ENCODE peak calls at places on chromosomes 11 and 22, in eight cellular contexts. P is MM.1S, J is neural progenitor cell, G is HCT116, Q is GM23338, L is PC-3, T is OCI-LY7, R is GM23248. U is an unnamed sample.

GRCh38 chr11:131385763-131386394 is 15.5 kb downstream of the NTM start:
- DNase-seq in G (no peak), J (no peak), R (no peak), L (no peak), Q (no peak), T (no peak), P (no peak), U (peak; percentile 22)

GRCh38 chr11:20013346-20014066 is 146.8 kb downstream of the DBX1 start:
- DNase-seq in R (no peak), J (no peak), T (no peak), P (no peak), G (no peak), L (peak; percentile 87), Q (no peak), U (peak; percentile 71)

GRCh38 chr11:68271781-68272608 is at the start of gene C11orf24:
- DNase-seq in G (peak; percentile 79), J (peak; percentile 98), R (peak; percentile 97), T (peak; percentile 98), P (peak; percentile 98), L (peak; percentile 98), Q (peak; percentile 97), U (peak; percentile 99)

GRCh38 chr22:20008221-20008995 is 8.2 kb downstream of the ARVCF start:
- DNase-seq in L (no peak), Q (no peak), P (no peak), R (peak; percentile 18), J (no peak), T (no peak), G (no peak), U (no peak)

GRCh38 chr22:47355776-47356432 is 593.5 kb downstream of the TBC1D22A start:
- DNase-seq in T (no peak), G (no peak), R (no peak), L (no peak), Q (no peak), P (no peak), J (no peak), U (no peak)

GRCh38 chr11:82864268-82864667 is 36.0 kb downstream of the PRCP start:
- DNase-seq in L (peak; percentile 82), R (peak; percentile 68), J (peak; percentile 67), P (peak; percentile 80), T (peak; percentile 50), G (peak; percentile 32), Q (peak; percentile 72), U (peak; percentile 69)

GRCh38 chr11:121559812-121560211 is 107.0 kb upstream of the SORL1-AS1 start:
- DNase-seq in J (no peak), R (no peak), G (no peak), Q (no peak), P (no peak), T (no peak), L (no peak), U (no peak)

GRCh38 chr11:17352925-17353227 is 1.3 kb downstream of the NCR3LG1 start:
- DNase-seq in P (peak; percentile 22), L (peak; percentile 43), R (peak; percentile 64), Q (peak; percentile 43), T (peak; percentile 65), J (peak; percentile 42), G (no peak), U (peak; percentile 63)

GRCh38 chr11:90542092-90542491 is 319.2 kb upstream of the CHORDC1 start:
- DNase-seq in R (no peak), T (no peak), G (no peak), J (no peak), L (peak; percentile 12), Q (no peak), P (no peak), U (no peak)

GRCh38 chr22:27494821-27495220 is 306.7 kb downstream of the MN1 start:
- DNase-seq in Q (peak; percentile 32), T (no peak), J (peak; percentile 92), P (no peak), G (no peak), R (no peak), L (no peak), U (no peak)
- TF ChIP-seq EZH2phosphoT487 in Q (no peak), T (no peak), J (no peak), P (no peak), G (no peak), R (no peak), L (no peak), U (no peak)

GRCh38 chr11:2987881-2988280 is 4.2 kb downstream of the NAP1L4 start:
- DNase-seq in P (peak; percentile 16), R (peak; percentile 29), J (no peak), T (no peak), G (no peak), L (no peak), Q (no peak), U (no peak)
- TF ChIP-seq EZH2phosphoT487 in P (no peak), R (no peak), J (no peak), T (no peak), G (no peak), L (no peak), Q (no peak), U (no peak)

DNA sequence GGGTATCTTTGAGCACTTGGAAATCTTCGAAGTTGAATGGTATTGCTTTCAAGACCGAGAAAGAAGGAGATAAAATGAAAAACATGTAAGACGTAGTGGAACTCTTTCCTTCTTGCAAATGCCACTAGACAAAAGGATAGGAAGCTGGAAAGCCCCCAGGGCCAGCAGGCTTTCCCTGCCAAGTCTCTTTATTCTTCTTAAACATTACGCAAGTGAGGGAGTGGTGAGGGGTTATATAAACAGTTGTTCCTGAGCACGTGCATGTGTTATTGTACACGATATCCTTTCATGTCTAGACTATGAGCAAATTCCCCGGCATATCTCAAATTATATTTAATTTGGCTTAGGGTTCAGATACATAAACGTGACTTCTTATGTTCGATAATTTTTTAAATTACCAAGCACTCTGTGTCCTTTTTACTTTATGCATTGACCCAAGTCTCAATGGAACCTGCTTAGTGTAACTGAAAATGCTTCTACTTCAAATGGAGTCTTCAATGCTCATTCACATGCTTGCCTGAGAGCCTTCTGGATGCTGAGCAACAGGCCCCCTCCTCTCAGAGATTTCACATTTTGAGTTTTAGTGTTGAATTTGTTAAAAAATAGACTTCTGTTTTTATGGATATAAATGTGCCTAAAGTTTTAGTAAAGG is 59.0 kb downstream of the PPP2R1B start:
- DNase-seq in T (no peak), R (peak; percentile 32), G (no peak), Q (no peak), J (no peak), L (peak; percentile 26), P (no peak), U (peak; percentile 62)
- TF ChIP-seq EZH2phosphoT487 in T (no peak), R (no peak), G (no peak), Q (no peak), J (no peak), L (no peak), P (no peak), U (no peak)

GRCh38 chr11:74720596-74721478 is 10.4 kb downstream of the CHRDL2 start:
- DNase-seq in Q (peak; percentile 15), J (no peak), P (no peak), T (no peak), R (no peak), G (no peak), L (no peak), U (peak; percentile 33)
- TF ChIP-seq EZH2phosphoT487 in Q (no peak), J (no peak), P (no peak), T (no peak), R (no peak), G (no peak), L (no peak), U (no peak)

DNA sequence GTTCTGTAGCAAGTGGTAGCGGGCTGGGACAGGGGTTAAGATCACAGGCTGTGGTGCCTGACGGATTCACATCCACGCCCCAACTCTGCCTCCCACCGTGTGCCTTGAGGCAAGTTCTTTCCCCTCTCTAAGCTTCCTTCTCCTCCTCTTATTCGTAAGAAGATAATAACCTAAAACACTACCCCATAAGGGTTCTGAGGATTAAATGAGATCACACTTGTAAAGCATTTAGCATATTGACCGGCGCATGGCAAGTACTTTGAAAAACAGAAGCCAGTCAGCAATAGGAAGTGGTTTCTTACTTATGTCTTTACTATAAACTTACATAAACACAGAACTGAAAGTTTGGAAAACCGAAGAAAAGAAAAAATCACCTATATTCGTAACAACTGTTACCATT is 15.5 kb upstream of the LMO2 start:
- DNase-seq in T (no peak), P (no peak), Q (no peak), G (no peak), R (no peak), L (no peak), J (no peak), U (no peak)
- TF ChIP-seq EZH2phosphoT487 in T (no peak), P (no peak), Q (no peak), G (no peak), R (no peak), L (no peak), J (no peak), U (no peak)

GRCh38 chr11:95283146-95283545 is 52.1 kb upstream of the SESN3 start:
- DNase-seq in P (no peak), L (no peak), G (no peak), Q (no peak), T (no peak), J (no peak), R (no peak), U (no peak)

GRCh38 chr11:95283653-95284052 is 52.7 kb upstream of the SESN3 start:
- DNase-seq in T (no peak), Q (no peak), P (no peak), G (no peak), R (peak; percentile 78), L (no peak), J (no peak), U (peak; percentile 48)

GRCh38 chr11:95284057-95285052 is 53.4 kb upstream of the SESN3 start:
- DNase-seq in Q (no peak), G (no peak), R (peak; percentile 64), T (no peak), L (peak; percentile 16), J (no peak), P (no peak), U (no peak)

GRCh38 chr11:95279921-95280861 is 49.2 kb upstream of the SESN3 start:
- DNase-seq in T (peak; percentile 8), P (no peak), Q (peak; percentile 62), R (peak; percentile 27), G (no peak), J (no peak), L (peak; percentile 26), U (peak; percentile 30)

GRCh38 chr11:95282337-95282751 is 51.3 kb upstream of the SESN3 start:
- DNase-seq in R (peak; percentile 79), Q (peak; percentile 48), J (peak; percentile 44), P (no peak), T (no peak), L (no peak), G (no peak), U (peak; percentile 84)
- TF ChIP-seq EZH2phosphoT487 in R (no peak), Q (no peak), J (no peak), P (no peak), T (no peak), L (no peak), G (no peak), U (no peak)

DNA sequence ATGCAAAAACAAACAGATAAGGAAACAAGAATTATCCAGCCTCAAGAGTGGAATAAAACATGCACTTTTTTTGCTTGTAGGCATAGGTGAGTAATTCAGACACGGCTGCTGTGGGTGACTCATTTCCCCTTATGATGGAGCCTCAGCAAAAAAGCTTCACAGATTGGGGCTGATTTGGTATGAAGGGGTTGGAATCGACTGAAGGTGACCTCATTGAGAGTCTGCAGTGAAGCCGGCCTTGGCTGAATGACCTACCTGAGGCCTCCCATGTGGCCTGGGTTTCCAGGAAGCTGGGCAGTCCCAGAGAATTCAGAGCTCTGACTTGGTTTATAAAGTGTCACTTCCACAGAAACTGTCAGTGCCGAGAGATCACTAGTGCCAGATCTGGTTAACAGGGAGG is 34.2 kb upstream of the VPREB1 start:
- DNase-seq in R (peak; percentile 89), P (peak; percentile 41), T (no peak), L (peak; percentile 79), J (no peak), G (peak; percentile 22), Q (no peak), U (peak; percentile 41)
- TF ChIP-seq EZH2phosphoT487 in R (no peak), P (no peak), T (no peak), L (no peak), J (no peak), G (no peak), Q (no peak), U (no peak)